ENCODE peak calls at places on chromosomes 7 and 10, in six cellular contexts. E, O, P, T, F and K are unnamed samples.

GRCh38 chr7:16422100-16422430 is 727 bp upstream of the CRPPA start:
- DNase-seq in E (no peak), O (no peak), P (no peak), T (no peak), F (no peak), K (no peak)

GRCh38 chr7:104862719-104863118 is 151.3 kb upstream of the KMT2E start:
- DNase-seq in E (peak; percentile 54), O (peak; percentile 39), P (peak; percentile 35), T (no peak), F (no peak), K (peak; percentile 42)

GRCh38 chr10:23338155-23338828 is 6.3 kb downstream of the C10orf67 start:
- DNase-seq in E (peak; percentile 20), O (peak; percentile 10), P (peak; percentile 60), T (no peak), F (no peak), K (peak; percentile 21)

GRCh38 chr10:99374972-99375371 is 45.8 kb downstream of the CNNM1 start:
- DNase-seq in E (no peak), O (no peak), P (no peak), T (no peak), F (no peak), K (no peak)

GRCh38 chr7:139580435-139580834 is 57.0 kb downstream of the CLEC2L start:
- DNase-seq in E (no peak), O (no peak), P (no peak), T (no peak), F (no peak), K (no peak)

GRCh38 chr7:43004076-43004475 is 71.9 kb downstream of the MRPL32 start:
- DNase-seq in E (no peak), O (no peak), P (no peak), T (no peak), F (no peak), K (no peak)

GRCh38 chr10:74177140-74177677 is 26.2 kb downstream of the ADK start:
- DNase-seq in E (no peak), O (peak; percentile 54), P (peak; percentile 81), T (no peak), F (no peak), K (peak; percentile 27)

GRCh38 chr7:106111671-106112117 is 418 bp downstream of the SYPL1 start:
- DNase-seq in E (no peak), O (no peak), P (peak; percentile 10), T (no peak), F (no peak), K (peak; percentile 78)

GRCh38 chr7:21550821-21551531 is 8.1 kb downstream of the DNAH11 start:
- DNase-seq in E (peak; percentile 52), O (no peak), P (no peak), T (no peak), F (no peak), K (no peak)

GRCh38 chr10:30763933-30764332 is 134.4 kb upstream of the LYZL2 start:
- DNase-seq in E (no peak), O (no peak), P (no peak), T (no peak), F (no peak), K (no peak)

GRCh38 chr10:30759423-30759822 is 129.9 kb upstream of the LYZL2 start:
- DNase-seq in E (no peak), O (no peak), P (no peak), T (peak; percentile 49), F (no peak), K (no peak)

GRCh38 chr10:30765022-30765610 is 135.6 kb upstream of the LYZL2 start:
- DNase-seq in E (no peak), O (no peak), P (no peak), T (no peak), F (no peak), K (no peak)

GRCh38 chr10:30765611-30766010 is 136.1 kb upstream of the LYZL2 start:
- DNase-seq in E (no peak), O (no peak), P (no peak), T (no peak), F (no peak), K (no peak)

GRCh38 chr10:30762620-30763019 is 133.1 kb upstream of the LYZL2 start:
- DNase-seq in E (no peak), O (no peak), P (no peak), T (no peak), F (no peak), K (no peak)
- TF ChIP-seq JUN in E (no peak), O (no peak), P (no peak), T (no peak), F (no peak), K (no peak)

GRCh38 chr7:90764848-90765570 is 168.9 kb downstream of the CDK14 start:
- DNase-seq in E (no peak), O (no peak), P (peak; percentile 16), T (no peak), F (no peak), K (no peak)

GRCh38 chr7:90771281-90771680 is 175.2 kb downstream of the CDK14 start:
- DNase-seq in E (no peak), O (no peak), P (no peak), T (no peak), F (no peak), K (no peak)

GRCh38 chr7:90769036-90769435 is 172.9 kb downstream of the CDK14 start:
- DNase-seq in E (no peak), O (no peak), P (no peak), T (no peak), F (no peak), K (no peak)

GRCh38 chr7:90766814-90767564 is 170.9 kb downstream of the CDK14 start:
- DNase-seq in E (no peak), O (no peak), P (peak; percentile 94), T (no peak), F (no peak), K (peak; percentile 29)

DNA sequence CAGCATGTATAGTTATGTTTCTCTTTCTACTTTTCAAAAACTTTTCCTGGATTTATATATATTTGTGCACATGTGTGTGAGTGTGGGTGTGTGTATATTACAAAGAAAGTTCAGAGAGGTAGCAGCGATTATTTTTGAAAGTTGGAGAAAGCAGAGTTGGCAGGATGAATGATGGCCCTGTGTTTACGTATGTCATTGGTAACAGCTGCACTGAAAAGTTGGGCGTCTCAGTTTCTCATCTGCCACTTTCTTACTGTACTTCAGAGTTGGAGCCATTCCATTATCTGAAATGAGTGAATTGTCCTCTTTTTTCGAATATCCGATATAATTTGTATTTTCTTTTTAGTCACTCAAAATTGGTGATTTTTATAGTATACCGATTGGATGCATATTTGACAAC is 172.2 kb downstream of the CDK14 start:
- DNase-seq in E (no peak), O (no peak), P (no peak), T (no peak), F (no peak), K (no peak)
- TF ChIP-seq JUN in E (no peak), O (no peak), P (no peak), T (no peak), F (no peak), K (no peak)

DNA sequence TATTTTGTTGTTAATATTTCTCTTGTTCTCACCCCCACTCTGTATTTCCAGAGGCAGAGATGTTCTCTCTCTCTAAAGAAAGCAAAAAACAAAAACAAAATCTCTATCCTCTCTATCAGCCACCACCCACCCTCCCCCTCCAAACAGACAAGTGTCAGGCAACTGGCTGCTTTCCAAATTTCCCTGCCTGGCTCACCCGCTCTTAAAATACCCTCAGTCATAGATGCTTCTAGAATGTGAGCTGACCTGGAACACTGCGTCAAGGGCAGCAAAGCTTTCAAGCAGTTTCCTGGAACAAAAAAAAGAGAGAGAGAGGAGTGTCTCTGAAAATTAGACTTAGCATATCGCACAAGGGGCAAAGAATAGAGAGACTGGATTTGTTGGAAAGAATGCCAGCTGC is 341.0 kb upstream of the ZMIZ1 start:
- DNase-seq in E (no peak), O (no peak), P (no peak), T (no peak), F (no peak), K (no peak)
- TF ChIP-seq JUN in E (no peak), O (no peak), P (no peak), T (no peak), F (no peak), K (no peak)

DNA sequence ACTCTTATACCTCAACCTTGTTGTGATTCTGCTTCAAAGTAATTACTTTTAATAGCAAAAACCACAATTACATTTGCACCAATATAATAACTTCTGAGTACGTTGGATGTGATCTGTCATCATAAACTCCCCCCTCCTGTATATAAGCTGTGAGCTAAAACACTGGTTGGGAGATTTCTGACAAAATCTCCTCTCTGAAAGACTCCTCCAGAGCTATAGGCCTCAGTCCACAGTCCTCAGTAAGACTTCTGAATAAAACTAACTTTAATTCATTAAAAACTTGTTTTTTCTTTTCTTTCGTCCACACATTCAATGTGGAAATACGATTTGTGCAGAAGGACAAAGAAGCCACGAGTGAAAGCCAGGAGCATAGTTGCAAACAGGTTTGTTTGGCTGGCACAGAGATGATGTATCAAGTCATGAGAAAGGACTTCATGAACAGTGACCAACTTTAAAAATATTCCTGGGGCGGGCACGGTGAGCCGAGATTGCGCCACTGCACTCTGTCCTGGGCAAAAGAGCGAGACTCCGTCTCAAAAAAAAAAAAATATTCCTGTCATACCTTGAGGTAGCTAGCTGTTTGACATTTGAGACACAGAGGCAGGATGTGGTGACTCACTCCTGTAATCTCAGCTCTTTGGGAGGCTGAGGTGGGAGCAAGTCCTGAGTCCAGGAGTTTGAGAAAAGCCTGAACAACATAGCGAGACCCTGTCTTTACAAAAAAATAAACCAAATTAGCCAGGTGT is 91.1 kb upstream of the ARHGAP21 start:
- DNase-seq in E (no peak), O (no peak), P (peak; percentile 24), T (peak; percentile 17), F (no peak), K (peak; percentile 32)
- TF ChIP-seq JUN in E (no peak), O (no peak), P (no peak), T (peak; percentile 57), F (no peak), K (no peak)

DNA sequence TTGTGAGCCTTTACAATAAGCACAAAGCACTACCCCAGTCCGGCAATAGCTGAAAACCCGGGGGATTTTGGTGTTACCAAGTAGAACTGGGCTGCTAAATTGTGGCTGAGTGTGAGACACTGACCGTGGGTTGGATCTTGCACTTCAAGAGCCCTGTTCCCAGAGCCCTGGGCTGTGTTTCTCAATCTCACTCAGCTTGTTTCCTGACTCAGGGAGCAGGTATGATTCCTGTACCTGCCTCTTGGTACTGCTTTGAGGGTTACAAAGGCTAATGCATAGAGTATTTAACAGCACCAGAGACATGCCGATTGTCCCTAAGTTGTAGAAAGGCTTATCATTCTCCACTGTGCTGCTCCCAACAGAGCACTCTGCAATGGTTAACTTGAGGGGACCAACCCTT is 134.6 kb downstream of the TEX36 start:
- DNase-seq in E (no peak), O (no peak), P (no peak), T (no peak), F (no peak), K (no peak)
- TF ChIP-seq JUN in E (no peak), O (no peak), P (no peak), T (no peak), F (no peak), K (no peak)

GRCh38 chr10:5583525-5584175 is 58.9 kb downstream of the CALML3 start:
- DNase-seq in E (peak; percentile 63), O (no peak), P (no peak), T (no peak), F (no peak), K (no peak)
- TF ChIP-seq JUN in E (no peak), O (no peak), P (no peak), T (no peak), F (no peak), K (no peak)